ENCODE peak calls at places on chromosomes 5 and 9, in ten cellular contexts. C is mesendoderm, H is IMR-90, X is neural progenitor cell, E is SK-N-SH, I is endothelial cell of umbilical vein, L is neuronal stem cell, A is A549, S is H9, R is hepatocyte. O is an unnamed sample.

GRCh38 chr5:139848508-139849100 is 53.0 kb downstream of the PSD2 start:
- DNase-seq in H (no peak), C (peak; percentile 24), A (no peak), S (peak; percentile 58), I (peak; percentile 3), E (no peak), X (no peak), L (no peak), R (peak; percentile 30), O (no peak)

GRCh38 chr5:2196416-2196815 is 313.7 kb upstream of the IRX4 start:
- DNase-seq in X (no peak), E (no peak), H (no peak), S (no peak), I (no peak), C (no peak), A (no peak), L (no peak), R (no peak), O (no peak)

GRCh38 chr5:174827521-174827920 is 103.1 kb downstream of the MSX2 start:
- DNase-seq in L (no peak), C (no peak), A (no peak), X (no peak), E (no peak), S (no peak), R (no peak), I (no peak), H (no peak), O (no peak)

GRCh38 chr5:65163698-65164097 is 318.0 kb downstream of the ADAMTS6 start:
- DNase-seq in A (no peak), L (no peak), I (no peak), X (no peak), S (no peak), R (no peak), H (peak; percentile 85), E (no peak), C (no peak), O (no peak)

GRCh38 chr9:91089405-91090131 is 272.1 kb downstream of the AUH start:
- DNase-seq in R (peak; percentile 56), E (no peak), C (peak; percentile 66), A (no peak), X (peak; percentile 28), S (no peak), L (no peak), H (peak; percentile 73), I (peak; percentile 41), O (no peak)

GRCh38 chr9:136231478-136232297 is 13.9 kb downstream of the QSOX2 start:
- DNase-seq in R (no peak), L (no peak), C (no peak), I (no peak), X (no peak), H (no peak), S (no peak), E (no peak), A (no peak), O (no peak)

GRCh38 chr9:7756088-7756487 is 43.5 kb downstream of the DMAC1 start:
- DNase-seq in I (peak; percentile 2), C (no peak), E (no peak), L (no peak), R (no peak), X (no peak), A (no peak), S (no peak), H (no peak), O (no peak)

GRCh38 chr9:5611321-5612186 is 17.4 kb upstream of the RIC1 start:
- DNase-seq in R (no peak), A (no peak), E (no peak), H (no peak), L (no peak), C (no peak), X (no peak), I (no peak), S (no peak), O (no peak)

GRCh38 chr5:135569755-135570452 is 8.9 kb downstream of the CXCL14 start:
- DNase-seq in L (no peak), H (peak; percentile 36), X (peak; percentile 78), A (peak; percentile 48), C (peak; percentile 90), R (peak; percentile 72), E (peak; percentile 51), I (peak; percentile 29), S (peak; percentile 81), O (no peak)

GRCh38 chr5:149614034-149614907 is 33.0 kb downstream of the ARHGEF37 start:
- DNase-seq in L (no peak), I (no peak), C (no peak), A (no peak), X (no peak), S (no peak), E (no peak), R (no peak), H (no peak), O (peak; percentile 54)

GRCh38 chr5:113474100-113474700 is 14.1 kb downstream of the MCC start:
- DNase-seq in A (no peak), R (no peak), E (no peak), H (no peak), C (peak; percentile 57), X (peak; percentile 21), I (no peak), L (no peak), S (no peak), O (no peak)

DNA sequence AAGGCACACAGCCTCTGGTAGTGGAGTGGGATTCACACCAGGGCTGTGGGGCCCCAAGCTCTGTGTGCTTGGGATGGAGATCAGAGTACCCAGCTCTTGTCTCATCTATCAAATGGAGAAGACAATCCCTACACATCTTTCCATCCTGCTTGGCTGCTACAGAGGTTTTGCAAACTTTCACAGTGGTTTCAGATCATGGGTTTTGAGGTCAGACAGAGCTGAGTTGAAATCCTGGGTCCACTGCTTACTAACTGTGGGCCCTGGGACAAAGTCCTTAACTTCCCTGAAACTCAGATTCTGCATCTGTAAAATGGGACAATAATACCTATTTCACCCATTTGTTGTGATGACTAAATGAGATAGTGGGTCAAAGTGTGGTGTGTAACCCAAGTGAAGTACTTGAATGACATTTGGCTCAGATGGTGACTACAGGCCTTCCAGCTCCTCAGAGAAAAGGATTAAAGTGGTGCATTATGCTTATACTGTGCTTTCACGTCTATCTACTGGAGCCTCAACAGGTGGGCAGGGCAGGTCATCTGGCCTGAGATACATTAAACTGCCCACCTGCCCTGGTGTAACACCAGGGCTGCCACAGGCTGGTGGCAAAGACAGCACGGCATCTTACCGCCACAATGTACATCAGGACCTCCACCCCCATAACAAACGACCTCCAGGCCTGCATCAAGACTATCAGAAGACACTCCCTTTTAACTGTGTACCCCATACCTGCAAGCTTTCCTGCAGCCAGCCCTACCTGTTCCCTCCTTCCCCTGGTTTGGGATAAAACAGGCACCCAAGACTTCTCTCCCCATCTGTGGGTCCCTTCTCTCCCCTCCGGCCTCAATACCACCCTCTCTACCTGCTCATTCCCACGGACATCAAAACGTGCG is 774 bp upstream of the TRAF1 start:
- DNase-seq in L (no peak), S (no peak), I (no peak), R (no peak), E (no peak), C (no peak), A (no peak), X (no peak), H (no peak), O (no peak)
- H3K4me2 ChIP-seq in L (no peak overlapping the region), S (peak overlapping the region; percentile 51), I (no peak overlapping the region), R (peak overlapping the region; percentile 93), E (no peak overlapping the region), C (no peak overlapping the region), A (no peak overlapping the region), X (no peak overlapping the region), H (no peak overlapping the region), O (no peak overlapping the region)

GRCh38 chr9:134624827-134625181 is 16.8 kb upstream of the COL5A1 start:
- DNase-seq in L (no peak), H (peak; percentile 87), I (peak; percentile 42), R (no peak), E (no peak), A (peak; percentile 72), S (peak; percentile 16), C (peak; percentile 87), X (no peak), O (peak; percentile 76)

GRCh38 chr9:134626141-134626423 is 15.5 kb upstream of the COL5A1 start:
- DNase-seq in R (no peak), A (no peak), E (no peak), I (no peak), X (no peak), L (no peak), S (peak; percentile 17), H (no peak), C (no peak), O (no peak)

GRCh38 chr9:134626576-134627416 is 14.8 kb upstream of the COL5A1 start:
- DNase-seq in R (peak; percentile 58), A (no peak), C (peak; percentile 85), H (peak; percentile 59), S (peak; percentile 31), E (no peak), X (no peak), I (no peak), L (no peak), O (no peak)

GRCh38 chr9:134624119-134624826 is 17.3 kb upstream of the COL5A1 start:
- DNase-seq in I (no peak), A (no peak), R (no peak), X (no peak), S (no peak), L (no peak), H (no peak), E (no peak), C (no peak), O (no peak)

GRCh38 chr9:134625361-134626140 is 16.1 kb upstream of the COL5A1 start:
- DNase-seq in A (no peak), S (peak; percentile 16), C (peak; percentile 58), E (no peak), I (peak; percentile 46), X (no peak), L (no peak), R (no peak), H (peak; percentile 50), O (no peak)
- H3K4me2 ChIP-seq in A (peak overlapping the region; percentile 54), S (no peak overlapping the region), C (no peak overlapping the region), E (peak overlapping the region; percentile 44), I (peak overlapping the region; percentile 39), X (no peak overlapping the region), L (no peak overlapping the region), R (no peak overlapping the region), H (peak overlapping the region; percentile 0), O (peak overlapping the region; percentile 31)

DNA sequence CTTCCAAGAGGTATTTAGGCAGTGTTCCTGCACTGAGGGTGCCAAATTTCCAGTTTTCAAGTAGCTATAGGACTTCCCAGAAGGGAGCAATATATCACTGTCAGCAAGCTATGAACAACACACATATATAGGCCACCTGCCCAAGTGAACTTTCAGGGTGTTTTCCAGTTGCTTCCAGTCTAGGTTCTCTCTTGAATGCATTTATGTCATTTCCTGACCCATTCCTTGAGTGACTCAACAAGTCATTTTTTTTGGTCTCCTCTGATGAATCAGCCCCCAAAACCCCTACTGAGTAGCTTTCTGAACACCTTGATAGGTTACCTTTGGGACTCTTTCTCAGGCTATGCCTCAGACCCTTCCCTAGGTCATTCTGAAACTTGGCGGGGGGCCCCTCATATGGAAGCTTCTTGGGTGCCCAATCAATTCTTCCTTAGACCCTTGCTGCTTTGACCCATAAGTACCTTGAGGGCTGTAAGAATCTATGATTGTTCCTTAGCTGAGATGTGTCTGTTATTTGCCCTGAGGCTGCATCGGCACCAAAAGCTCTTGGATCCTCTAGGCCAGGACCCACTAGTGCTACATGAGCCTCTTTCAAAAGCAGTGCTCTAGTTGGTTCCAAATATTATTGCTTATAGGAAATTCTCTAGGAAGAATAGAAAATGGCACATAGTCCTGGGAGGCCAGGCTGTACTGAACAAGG is 12.4 kb downstream of the DNAJB5 start:
- DNase-seq in A (no peak), X (no peak), I (peak; percentile 64), L (no peak), H (peak; percentile 50), C (no peak), E (peak; percentile 0), R (no peak), S (no peak), O (no peak)
- H3K4me2 ChIP-seq in A (no peak overlapping the region), X (no peak overlapping the region), I (no peak overlapping the region), L (no peak overlapping the region), H (no peak overlapping the region), C (no peak overlapping the region), E (no peak overlapping the region), R (no peak overlapping the region), S (no peak overlapping the region), O (no peak overlapping the region)

GRCh38 chr5:131672791-131673190 is 37.8 kb upstream of the RAPGEF6 start:
- DNase-seq in A (no peak), E (no peak), L (no peak), R (no peak), H (no peak), C (no peak), I (no peak), S (no peak), X (no peak), O (no peak)
- H3K4me2 ChIP-seq in A (peak overlapping the region; percentile 20), E (no peak overlapping the region), L (no peak overlapping the region), R (peak overlapping the region; percentile 15), H (peak overlapping the region; percentile 69), C (no peak overlapping the region), I (no peak overlapping the region), S (no peak overlapping the region), X (no peak overlapping the region), O (no peak overlapping the region)

O was measured in PC-9.